ENCODE peak calls at places on chromosomes 11 and 22, in seven cellular contexts. B, T, F, I, D, Q and P are unnamed samples.

GRCh38 chr11:47248664-47249377 is at the start of gene ACP2:
- DNase-seq in B (peak; percentile 94), T (peak; percentile 89), F (peak; percentile 89), I (peak; percentile 92), D (peak; percentile 91), Q (peak; percentile 69), P (peak; percentile 82)

GRCh38 chr11:132050577-132051180 is 680.3 kb downstream of the NTM start:
- DNase-seq in B (no peak), T (no peak), F (no peak), I (no peak), D (no peak), Q (no peak), P (no peak)

GRCh38 chr22:49393526-49393925 is 434.1 kb downstream of the BRD1 start:
- DNase-seq in B (no peak), T (no peak), F (no peak), I (no peak), D (no peak), Q (no peak), P (no peak)

GRCh38 chr22:21719024-21719423 is 16.6 kb downstream of the YPEL1 start:
- DNase-seq in B (no peak), T (no peak), F (no peak), I (no peak), D (no peak), Q (no peak), P (no peak)

GRCh38 chr11:65182258-65183170 is 786 bp downstream of the CAPN1 start:
- DNase-seq in B (peak; percentile 68), T (peak; percentile 21), F (peak; percentile 62), I (peak; percentile 24), D (peak; percentile 68), Q (no peak), P (no peak)

GRCh38 chr11:46906596-46906995 is 11.8 kb downstream of the LRP4 start:
- DNase-seq in B (no peak), T (peak; percentile 41), F (no peak), I (no peak), D (no peak), Q (no peak), P (no peak)

GRCh38 chr11:105588001-105588400 is 21.9 kb upstream of the GRIA4 start:
- DNase-seq in B (no peak), T (peak; percentile 26), F (no peak), I (peak; percentile 66), D (no peak), Q (no peak), P (no peak)

GRCh38 chr11:76270387-76270786 is 64.1 kb upstream of the WNT11 start:
- DNase-seq in B (no peak), T (peak; percentile 64), F (no peak), I (peak; percentile 16), D (no peak), Q (no peak), P (no peak)

GRCh38 chr22:32574397-32574796 is 99.8 kb downstream of the FBXO7 start:
- DNase-seq in B (no peak), T (no peak), F (no peak), I (no peak), D (no peak), Q (no peak), P (no peak)

GRCh38 chr11:114775849-114776621 is 97.7 kb downstream of the NXPE2 start:
- DNase-seq in B (no peak), T (no peak), F (peak; percentile 32), I (no peak), D (no peak), Q (no peak), P (no peak)

GRCh38 chr22:50101870-50102565 is 12.2 kb downstream of the MOV10L1 start:
- DNase-seq in B (no peak), T (no peak), F (no peak), I (no peak), D (no peak), Q (no peak), P (no peak)

GRCh38 chr11:126391286-126391954 is 35.9 kb downstream of the ST3GAL4 start:
- DNase-seq in B (no peak), T (no peak), F (no peak), I (no peak), D (no peak), Q (no peak), P (no peak)

GRCh38 chr22:36510384-36510783 is 3.5 kb upstream of the FOXRED2 start:
- DNase-seq in B (no peak), T (no peak), F (no peak), I (no peak), D (no peak), Q (no peak), P (no peak)

GRCh38 chr11:119687220-119688046 is 41.6 kb downstream of the NECTIN1 start:
- DNase-seq in B (no peak), T (no peak), F (no peak), I (no peak), D (no peak), Q (no peak), P (no peak)

GRCh38 chr11:72334651-72335050 is 90.7 kb upstream of the PHOX2A start:
- DNase-seq in B (no peak), T (no peak), F (no peak), I (no peak), D (no peak), Q (no peak), P (no peak)

GRCh38 chr11:11306855-11307254 is 46.2 kb downstream of the CSNK2A3 start:
- DNase-seq in B (no peak), T (no peak), F (no peak), I (no peak), D (no peak), Q (no peak), P (no peak)

GRCh38 chr11:44634401-44635281 is 69.2 kb downstream of the CD82 start:
- DNase-seq in B (peak; percentile 86), T (peak; percentile 60), F (peak; percentile 56), I (peak; percentile 76), D (peak; percentile 82), Q (peak; percentile 69), P (no peak)

GRCh38 chr22:28600546-28601143 is 79.0 kb downstream of the TTC28 start:
- DNase-seq in B (no peak), T (peak; percentile 84), F (no peak), I (peak; percentile 78), D (no peak), Q (no peak), P (no peak)

GRCh38 chr11:2388431-2389024 is 11.4 kb downstream of the CD81 start:
- DNase-seq in B (no peak), T (no peak), F (no peak), I (no peak), D (no peak), Q (no peak), P (no peak)

GRCh38 chr11:83827520-83827919 is 541.4 kb upstream of the CCDC90B start:
- DNase-seq in B (no peak), T (peak; percentile 36), F (no peak), I (peak; percentile 65), D (no peak), Q (no peak), P (no peak)

GRCh38 chr11:9459573-9460321 is 1.1 kb upstream of the ZNF143 start:
- DNase-seq in B (no peak), T (peak; percentile 69), F (no peak), I (peak; percentile 71), D (no peak), Q (no peak), P (no peak)

GRCh38 chr11:112931686-112932085 is 29.5 kb upstream of the NCAM1 start:
- DNase-seq in B (no peak), T (no peak), F (peak; percentile 43), I (no peak), D (no peak), Q (no peak), P (no peak)

GRCh38 chr11:69921429-69922014 is 102.3 kb upstream of the FGF3 start:
- DNase-seq in B (peak; percentile 63), T (no peak), F (peak; percentile 8), I (no peak), D (peak; percentile 8), Q (no peak), P (no peak)

GRCh38 chr11:115941481-115941993 is 437.3 kb upstream of the CADM1 start:
- DNase-seq in B (peak; percentile 81), T (no peak), F (no peak), I (peak; percentile 87), D (peak; percentile 25), Q (no peak), P (no peak)

GRCh38 chr11:240315-240714 is 3.5 kb downstream of the PSMD13 start:
- DNase-seq in B (no peak), T (no peak), F (no peak), I (no peak), D (no peak), Q (no peak), P (no peak)

GRCh38 chr11:236774-237767 is at the start of gene PSMD13:
- DNase-seq in B (peak; percentile 93), T (peak; percentile 73), F (peak; percentile 91), I (peak; percentile 80), D (peak; percentile 83), Q (peak; percentile 68), P (peak; percentile 85)

GRCh38 chr11:232783-233565 is 3.2 kb downstream of the SIRT3 start:
- DNase-seq in B (no peak), T (no peak), F (no peak), I (no peak), D (no peak), Q (no peak), P (no peak)

GRCh38 chr11:235998-236773 is at the start of gene SIRT3:
- DNase-seq in B (peak; percentile 90), T (peak; percentile 67), F (peak; percentile 81), I (peak; percentile 82), D (peak; percentile 90), Q (peak; percentile 67), P (peak; percentile 76)

GRCh38 chr11:235180-235997 is 753 bp downstream of the SIRT3 start:
- DNase-seq in B (no peak), T (peak; percentile 34), F (no peak), I (no peak), D (no peak), Q (no peak), P (no peak)
- TF ChIP-seq CTCF in B (no peak), T (no peak), F (no peak), I (no peak), D (no peak), Q (no peak), P (no peak)

GRCh38 chr22:38214248-38215056 is 12.7 kb downstream of the MAFF start:
- DNase-seq in B (peak; percentile 88), T (peak; percentile 49), F (peak; percentile 84), I (peak; percentile 58), D (peak; percentile 61), Q (peak; percentile 43), P (peak; percentile 68)
- TF ChIP-seq CTCF in B (no peak), T (no peak), F (no peak), I (no peak), D (no peak), Q (no peak), P (no peak)

GRCh38 chr11:59206635-59207034 is 6.1 kb downstream of the MPEG1 start:
- DNase-seq in B (no peak), T (peak; percentile 16), F (peak; percentile 62), I (peak; percentile 51), D (peak; percentile 52), Q (no peak), P (no peak)
- TF ChIP-seq CTCF in B (peak; percentile 46), T (peak; percentile 55), F (peak; percentile 50), I (peak; percentile 69), D (no peak), Q (no peak), P (no peak)

DNA sequence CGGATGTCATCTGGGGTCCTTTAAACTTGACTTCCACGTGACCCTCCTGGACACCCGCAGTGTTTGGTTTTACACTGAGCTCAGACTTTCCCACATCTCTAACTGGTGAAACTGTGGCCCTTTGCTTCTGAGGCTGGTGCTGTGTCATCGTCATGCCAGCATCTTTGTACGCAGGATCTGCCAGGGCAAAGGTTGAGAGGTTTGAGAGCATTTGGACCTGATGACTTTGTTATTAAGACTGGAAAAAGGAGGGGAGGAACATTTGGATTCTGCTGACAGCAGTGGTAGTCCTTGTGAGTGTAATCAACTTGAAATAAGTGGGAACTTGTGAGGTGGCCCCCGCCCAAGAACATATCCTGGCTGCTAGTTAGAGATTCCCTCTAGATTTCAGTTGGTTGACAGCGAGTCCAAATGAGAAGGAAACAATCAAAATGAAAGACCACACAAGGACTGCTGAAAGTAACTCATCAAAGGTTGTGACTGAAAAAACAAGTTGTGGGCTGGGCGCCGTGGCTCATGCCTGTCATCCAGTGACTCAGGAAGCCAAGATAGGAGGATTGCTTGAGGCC is 102.5 kb downstream of the KIAA1671 start:
- DNase-seq in B (no peak), T (peak; percentile 21), F (no peak), I (no peak), D (no peak), Q (no peak), P (no peak)
- TF ChIP-seq CTCF in B (no peak), T (no peak), F (no peak), I (no peak), D (no peak), Q (no peak), P (no peak)